ENCODE peak calls at places on chromosomes 4 and X, in seven cellular contexts. A, W, S, G, I, Q and K are unnamed samples.

GRCh38 chr4:10117424-10118354 is 1.1 kb upstream of the WDR1 start:
- DNase-seq in Q (no peak), I (no peak), A (no peak), S (peak; percentile 49), W (no peak), G (no peak), K (peak; percentile 48)

GRCh38 chr4:184731056-184731455 is 2.8 kb downstream of the CENPU start:
- DNase-seq in G (no peak), A (no peak), S (no peak), W (no peak), Q (no peak), I (no peak), K (no peak)

GRCh38 chrX:139297638-139298037 is 232.9 kb upstream of the F9 start:
- DNase-seq in S (no peak), W (no peak), I (no peak), Q (no peak), G (no peak), A (no peak), K (no peak)

GRCh38 chrX:48956728-48957414 is 536 bp downstream of the OTUD5 start:
- DNase-seq in W (no peak), Q (no peak), I (peak; percentile 62), A (no peak), S (no peak), G (no peak), K (no peak)

GRCh38 chr4:147134536-147135210 is 189.0 kb upstream of the TTC29 start:
- DNase-seq in A (no peak), W (peak; percentile 7), G (no peak), Q (no peak), I (no peak), S (no peak), K (no peak)

GRCh38 chr4:174120446-174121142 is 162.9 kb downstream of the FBXO8 start:
- DNase-seq in Q (no peak), W (peak; percentile 88), S (peak; percentile 13), A (peak; percentile 51), G (peak; percentile 44), I (no peak), K (no peak)

GRCh38 chr4:115515379-115516171 is 402.2 kb upstream of the NDST4 start:
- DNase-seq in Q (no peak), W (no peak), S (no peak), A (no peak), I (no peak), G (peak; percentile 0), K (no peak)

GRCh38 chrX:38578152-38578551 is 16.8 kb downstream of the TSPAN7 start:
- DNase-seq in A (no peak), G (no peak), S (no peak), I (no peak), W (no peak), Q (no peak), K (no peak)

GRCh38 chr4:168200685-168201084 is 108.3 kb downstream of the ANXA10 start:
- DNase-seq in S (no peak), Q (no peak), A (no peak), I (no peak), W (peak; percentile 52), G (no peak), K (no peak)

GRCh38 chr4:113684534-113685091 is 76.9 kb downstream of the CAMK2D start:
- DNase-seq in A (peak; percentile 30), S (no peak), I (no peak), W (peak; percentile 75), Q (peak; percentile 81), G (peak; percentile 55), K (no peak)

GRCh38 chrX:7132335-7133035 is 15.0 kb upstream of the STS start:
- DNase-seq in A (peak; percentile 63), I (peak; percentile 1), Q (no peak), S (no peak), G (peak; percentile 68), W (peak; percentile 82), K (no peak)

GRCh38 chr4:174775366-174775765 is 53.7 kb downstream of the GLRA3 start:
- DNase-seq in G (no peak), W (no peak), S (no peak), Q (no peak), A (no peak), I (no peak), K (no peak)

GRCh38 chrX:14673764-14674163 is 144.4 kb downstream of the GLRA2 start:
- DNase-seq in W (peak; percentile 86), S (no peak), G (peak; percentile 57), I (no peak), A (peak; percentile 87), Q (no peak), K (no peak)

GRCh38 chrX:39205467-39205866 is 404.2 kb downstream of the MID1IP1 start:
- DNase-seq in G (no peak), A (no peak), W (no peak), Q (no peak), S (no peak), I (no peak), K (no peak)

GRCh38 chr4:133593764-133594163 is 444.7 kb downstream of the PCDH10 start:
- DNase-seq in I (no peak), S (no peak), G (no peak), W (no peak), Q (no peak), A (no peak), K (no peak)

GRCh38 chrX:132034648-132035047 is 11.5 kb downstream of the STK26 start:
- DNase-seq in I (no peak), G (no peak), Q (no peak), A (no peak), W (no peak), S (no peak), K (no peak)

GRCh38 chr4:108547682-108548081 is 72.7 kb upstream of the RPL34 start:
- DNase-seq in G (no peak), W (no peak), A (no peak), Q (no peak), I (no peak), S (no peak), K (no peak)

GRCh38 chr4:54226399-54227260 is 2.5 kb upstream of the PDGFRA start:
- DNase-seq in W (peak; percentile 75), S (no peak), I (no peak), A (no peak), G (no peak), Q (no peak), K (no peak)

GRCh38 chrX:769796-770195 is 139.2 kb downstream of the SHOX start:
- DNase-seq in G (no peak), S (no peak), W (no peak), I (no peak), A (no peak), Q (no peak), K (no peak)

GRCh38 chrX:123731987-123732678 is 719 bp downstream of the THOC2 start:
- DNase-seq in G (peak; percentile 15), W (no peak), A (no peak), S (no peak), I (peak; percentile 1), Q (no peak), K (no peak)

GRCh38 chrX:122572461-122572860 is 611.6 kb upstream of the GRIA3 start:
- DNase-seq in G (no peak), W (peak; percentile 52), S (no peak), A (no peak), Q (no peak), I (no peak), K (no peak)

GRCh38 chr4:147550626-147551250 is 66.5 kb upstream of the TMEM184C start:
- DNase-seq in G (peak; percentile 36), S (no peak), W (peak; percentile 86), A (no peak), I (no peak), Q (no peak), K (no peak)

GRCh38 chr4:128385683-128386304 is 98.2 kb upstream of the PGRMC2 start:
- DNase-seq in W (peak; percentile 55), G (peak; percentile 91), I (no peak), Q (no peak), A (peak; percentile 78), S (no peak), K (no peak)

GRCh38 chr4:77453911-77454310 is 151.7 kb upstream of the CXCL13 start:
- DNase-seq in G (no peak), A (no peak), W (no peak), I (no peak), S (no peak), Q (no peak), K (no peak)

GRCh38 chrX:19912-20571 is 261.1 kb upstream of the PLCXD1 start:
- DNase-seq in A (no peak), S (no peak), Q (no peak), I (peak; percentile 1), W (no peak), G (peak; percentile 14), K (no peak)

GRCh38 chr4:77921701-77922100 is 59.1 kb downstream of the MRPL1 start:
- DNase-seq in G (peak; percentile 82), S (peak; percentile 12), Q (no peak), W (peak; percentile 96), I (no peak), A (peak; percentile 64), K (no peak)

GRCh38 chr4:48343531-48343930 is 2.2 kb downstream of the SLAIN2 start:
- DNase-seq in Q (no peak), G (no peak), S (no peak), W (peak; percentile 48), A (no peak), I (no peak), K (no peak)

GRCh38 chrX:109952985-109953905 is 49.7 kb upstream of the TMEM164 start:
- DNase-seq in G (no peak), W (peak; percentile 52), Q (no peak), A (no peak), S (peak; percentile 63), I (no peak), K (no peak)

GRCh38 chr4:129822708-129823504 is 727.0 kb downstream of the C4orf33 start:
- DNase-seq in Q (no peak), I (no peak), G (peak; percentile 64), S (no peak), A (peak; percentile 13), W (peak; percentile 29), K (no peak)

GRCh38 chr4:73311428-73311827 is 52.8 kb upstream of the ANKRD17 start:
- DNase-seq in W (peak; percentile 73), A (peak; percentile 25), I (no peak), Q (no peak), S (no peak), G (peak; percentile 44), K (no peak)